ENCODE peak calls at places on chromosome 12, in eight cellular contexts. W, G, X, C, V, P, L and B are unnamed samples.

GRCh38 chr12:130029151-130029550 is 125.3 kb upstream of the TMEM132D start:
- DNase-seq in W (no peak), C (no peak), L (no peak), P (no peak), V (no peak), G (no peak), X (no peak), B (no peak)

GRCh38 chr12:77325505-77325904 is 260.1 kb upstream of the E2F7 start:
- DNase-seq in X (no peak), P (no peak), C (no peak), W (no peak), V (no peak), G (no peak), L (peak; percentile 53), B (no peak)

GRCh38 chr12:124302807-124303578 is 8.1 kb downstream of the RFLNA start:
- DNase-seq in X (no peak), V (no peak), C (no peak), P (no peak), W (no peak), G (no peak), L (no peak), B (no peak)

GRCh38 chr12:113086249-113087164 is 30.0 kb downstream of the DTX1 start:
- DNase-seq in P (no peak), G (no peak), C (no peak), X (peak; percentile 57), L (no peak), W (no peak), V (peak; percentile 23), B (no peak)

GRCh38 chr12:119652665-119653064 is 15.3 kb upstream of the PRKAB1 start:
- DNase-seq in P (no peak), G (no peak), C (no peak), L (no peak), X (no peak), V (no peak), W (no peak), B (no peak)

GRCh38 chr12:12126551-12126950 is 55.8 kb downstream of the BCL2L14 start:
- DNase-seq in L (no peak), V (no peak), C (no peak), W (no peak), G (no peak), X (peak; percentile 18), P (no peak), B (no peak)

GRCh38 chr12:109331546-109331945 is 16.2 kb upstream of the MYO1H start:
- DNase-seq in V (no peak), L (no peak), G (no peak), W (peak; percentile 4), P (no peak), C (no peak), X (no peak), B (no peak)

GRCh38 chr12:62689042-62689839 is 222.6 kb downstream of the MON2 start:
- DNase-seq in V (no peak), C (peak; percentile 55), W (no peak), X (no peak), P (no peak), L (no peak), G (no peak), B (no peak)

GRCh38 chr12:131673519-131674265 is 37.2 kb upstream of the SFSWAP start:
- DNase-seq in L (no peak), P (no peak), C (peak; percentile 7), W (peak; percentile 6), X (peak; percentile 35), G (peak; percentile 7), V (no peak), B (no peak)

GRCh38 chr12:65936529-65936911 is 112.2 kb downstream of the HMGA2 start:
- DNase-seq in G (no peak), L (no peak), P (no peak), X (no peak), C (no peak), W (no peak), V (no peak), B (no peak)

GRCh38 chr12:110010853-110011835 is 11.9 kb downstream of the ANKRD13A start:
- DNase-seq in V (no peak), L (no peak), W (no peak), C (no peak), G (no peak), X (no peak), P (no peak), B (no peak)

GRCh38 chr12:1281683-1282366 is 290.8 kb downstream of the ERC1 start:
- DNase-seq in W (peak; percentile 77), C (peak; percentile 79), X (no peak), L (no peak), V (no peak), P (no peak), G (peak; percentile 84), B (no peak)

GRCh38 chr12:15220961-15221885 is at the start of gene RERG:
- DNase-seq in V (peak; percentile 82), G (peak; percentile 64), C (peak; percentile 67), W (peak; percentile 68), P (peak; percentile 44), X (peak; percentile 12), L (peak; percentile 94), B (peak; percentile 46)

GRCh38 chr12:43692064-43692463 is 66.5 kb downstream of the PUS7L start:
- DNase-seq in G (peak; percentile 29), W (peak; percentile 20), P (no peak), C (peak; percentile 15), V (no peak), X (no peak), L (no peak), B (no peak)

GRCh38 chr12:6748761-6749160 is 4.2 kb downstream of the MLF2 start:
- DNase-seq in P (no peak), L (no peak), C (no peak), W (no peak), V (no peak), X (no peak), G (no peak), B (no peak)

GRCh38 chr12:108205864-108206263 is 76.8 kb downstream of the WSCD2 start:
- DNase-seq in C (no peak), P (no peak), L (no peak), W (no peak), V (no peak), G (no peak), X (no peak), B (no peak)

GRCh38 chr12:25719505-25719904 is 166.4 kb upstream of the LMNTD1 start:
- DNase-seq in G (no peak), V (no peak), C (peak; percentile 46), X (no peak), W (no peak), L (no peak), P (no peak), B (no peak)

GRCh38 chr12:27549801-27550652 is 26.0 kb downstream of the PPFIBP1 start:
- DNase-seq in W (peak; percentile 98), V (peak; percentile 77), G (peak; percentile 96), C (peak; percentile 97), L (peak; percentile 50), P (peak; percentile 46), X (peak; percentile 100), B (peak; percentile 6)

GRCh38 chr12:74539765-74540526 is 2.3 kb downstream of the ATXN7L3B start:
- DNase-seq in L (no peak), G (no peak), V (no peak), X (no peak), W (peak; percentile 4), C (peak; percentile 1), P (no peak), B (no peak)

GRCh38 chr12:45666452-45667215 is 62.9 kb upstream of the ARID2 start:
- DNase-seq in X (no peak), W (peak; percentile 60), G (no peak), V (no peak), L (no peak), C (no peak), P (no peak), B (no peak)

GRCh38 chr12:48351022-48351708 is 446 bp upstream of the ZNF641 start:
- DNase-seq in C (peak; percentile 69), X (peak; percentile 75), G (peak; percentile 41), V (peak; percentile 76), P (peak; percentile 62), L (peak; percentile 82), W (peak; percentile 76), B (peak; percentile 56)

GRCh38 chr12:88575361-88575959 is 4.8 kb downstream of the KITLG start:
- DNase-seq in G (no peak), X (no peak), V (no peak), W (no peak), L (no peak), C (no peak), P (no peak), B (peak; percentile 36)

GRCh38 chr12:21751517-21751916 is 23.0 kb downstream of the KCNJ8 start:
- DNase-seq in X (no peak), L (no peak), P (no peak), C (peak; percentile 91), G (no peak), W (peak; percentile 81), V (peak; percentile 38), B (peak; percentile 71)

GRCh38 chr12:26269554-26270284 is 74.3 kb downstream of the SSPN start:
- DNase-seq in V (no peak), W (no peak), X (no peak), G (no peak), P (no peak), C (no peak), L (no peak), B (no peak)

GRCh38 chr12:47102845-47103666 is 23.3 kb upstream of the AMIGO2 start:
- DNase-seq in G (peak; percentile 93), P (no peak), W (peak; percentile 78), L (no peak), V (no peak), X (no peak), C (peak; percentile 100), B (no peak)

GRCh38 chr12:125403145-125403789 is 338.0 kb downstream of the AACS start:
- DNase-seq in L (peak; percentile 90), C (peak; percentile 28), G (peak; percentile 4), X (peak; percentile 17), W (peak; percentile 51), P (peak; percentile 76), V (peak; percentile 35), B (peak; percentile 53)

GRCh38 chr12:31644536-31644935 is 15.0 kb upstream of the ETFBKMT start:
- DNase-seq in C (no peak), X (no peak), L (no peak), P (no peak), V (no peak), W (no peak), G (no peak), B (no peak)

GRCh38 chr12:49649445-49649844 is 26.1 kb downstream of the PRPF40B start:
- DNase-seq in L (no peak), V (no peak), X (no peak), C (no peak), P (no peak), G (no peak), W (no peak), B (no peak)

GRCh38 chr12:23760495-23760894 is 189.0 kb downstream of the SOX5 start:
- DNase-seq in W (peak; percentile 53), L (peak; percentile 63), P (no peak), X (no peak), G (no peak), V (no peak), C (no peak), B (peak; percentile 78)

GRCh38 chr12:75883241-75883640 is 148.3 kb downstream of the PHLDA1 start:
- DNase-seq in C (no peak), P (no peak), G (no peak), V (no peak), L (no peak), X (no peak), W (no peak), B (no peak)

GRCh38 chr12:51948066-51948465 is 3.4 kb upstream of the ACVR1B start:
- DNase-seq in V (no peak), X (no peak), P (no peak), W (no peak), C (no peak), L (no peak), G (no peak), B (no peak)

GRCh38 chr12:286531-287300 is 24.1 kb upstream of the SLC6A13 start:
- DNase-seq in W (no peak), L (no peak), G (no peak), X (no peak), C (no peak), P (no peak), V (no peak), B (no peak)